ENCODE peak calls at places on chromosome 1, in four cellular contexts. R is brain microvascular endothelial cell, T is stomach, X is NB4. O is an unnamed sample.
A peak's percentile ranks its signal among the peaks of the same experiment; 100 is the strongest.

GRCh38 chr1:51518033-51518729 is 885 bp downstream of the EPS15 start:
- DNase-seq in R (no peak), T (peak; percentile 49), X (peak; percentile 63), O (peak; percentile 46)

GRCh38 chr1:147110872-147111271 is 61.4 kb downstream of the PRKAB2 start:
- DNase-seq in R (no peak), T (no peak), X (no peak), O (no peak)

GRCh38 chr1:117033149-117033548 is 27.0 kb upstream of the TTF2 start:
- DNase-seq in R (no peak), T (no peak), X (no peak), O (no peak)

GRCh38 chr1:233865902-233866301 is 38.6 kb upstream of the SLC35F3 start:
- DNase-seq in R (no peak), T (no peak), X (no peak), O (no peak)

GRCh38 chr1:212432706-212433576 is at the start of gene NENF:
- DNase-seq in R (peak; percentile 36), T (peak; percentile 88), X (peak; percentile 88), O (peak; percentile 78)

GRCh38 chr1:108801101-108801500 is 54.6 kb downstream of the STXBP3 start:
- DNase-seq in R (no peak), T (no peak), X (no peak), O (no peak)

GRCh38 chr1:18197299-18197698 is 89.7 kb downstream of the IGSF21 start:
- DNase-seq in R (no peak), T (no peak), X (no peak), O (no peak)

GRCh38 chr1:23868848-23869450 is 859 bp upstream of the FUCA1 start:
- DNase-seq in R (no peak), T (no peak), X (no peak), O (no peak)

GRCh38 chr1:220511785-220512184 is 16.2 kb upstream of the MARK1 start:
- DNase-seq in R (no peak), T (no peak), X (no peak), O (no peak)

GRCh38 chr1:164885311-164885710 is 326.3 kb downstream of the PBX1 start:
- DNase-seq in R (no peak), T (no peak), X (no peak), O (no peak)

GRCh38 chr1:48019714-48020315 is 22.6 kb upstream of the TRABD2B start:
- DNase-seq in R (no peak), T (no peak), X (no peak), O (peak; percentile 84)

GRCh38 chr1:89843279-89844121 is 22.7 kb downstream of the LRRC8D start:
- DNase-seq in R (peak; percentile 54), T (peak; percentile 72), X (peak; percentile 89), O (peak; percentile 58)

GRCh38 chr1:212458817-212459216 is 26.1 kb downstream of the NENF start:
- DNase-seq in R (no peak), T (no peak), X (peak; percentile 30), O (no peak)

O was measured in prostate gland.